ENCODE peak calls at places on chromosome 17, in six cellular contexts. S, Q, Z, A, J and R are unnamed samples.

GRCh38 chr17:31241116-31241515 is 55.9 kb downstream of the OMG start:
- DNase-seq in S (no peak), Q (no peak), Z (no peak), A (no peak), J (no peak), R (no peak)

GRCh38 chr17:30600830-30601494 is 123.8 kb downstream of the GOSR1 start:
- DNase-seq in S (peak; percentile 38), Q (peak; percentile 49), Z (no peak), A (no peak), J (peak; percentile 11), R (peak; percentile 33)

GRCh38 chr17:66025551-66025950 is 166.4 kb downstream of the CEP112 start:
- DNase-seq in S (no peak), Q (no peak), Z (no peak), A (no peak), J (peak; percentile 27), R (no peak)

GRCh38 chr17:4950757-4951204 is at the start of gene ENO3:
- DNase-seq in S (no peak), Q (peak; percentile 35), Z (no peak), A (peak; percentile 56), J (no peak), R (no peak)

GRCh38 chr17:44467108-44467507 is 36.1 kb downstream of the GPATCH8 start:
- DNase-seq in S (no peak), Q (no peak), Z (no peak), A (no peak), J (no peak), R (no peak)

GRCh38 chr17:266701-267656 is 85.5 kb upstream of the DOC2B start:
- DNase-seq in S (no peak), Q (no peak), Z (no peak), A (peak; percentile 48), J (no peak), R (no peak)

GRCh38 chr17:43772877-43773648 is 5.7 kb downstream of the DUSP3 start:
- DNase-seq in S (no peak), Q (no peak), Z (no peak), A (no peak), J (no peak), R (no peak)

GRCh38 chr17:76676629-76677028 is 33.1 kb upstream of the ST6GALNAC1 start:
- DNase-seq in S (no peak), Q (no peak), Z (no peak), A (no peak), J (no peak), R (no peak)

GRCh38 chr17:10120749-10121148 is 77.7 kb downstream of the GAS7 start:
- DNase-seq in S (no peak), Q (no peak), Z (peak; percentile 40), A (no peak), J (peak; percentile 69), R (no peak)

GRCh38 chr17:45222273-45222993 is 748 bp downstream of the FMNL1 start:
- DNase-seq in S (no peak), Q (peak; percentile 47), Z (peak; percentile 54), A (no peak), J (no peak), R (no peak)

GRCh38 chr17:20116683-20117309 is 107.6 kb downstream of the SPECC1 start:
- DNase-seq in S (no peak), Q (peak; percentile 67), Z (peak; percentile 51), A (no peak), J (peak; percentile 41), R (peak; percentile 55)

GRCh38 chr17:45293413-45294211 is 23.2 kb downstream of the MAP3K14 start:
- DNase-seq in S (peak; percentile 82), Q (peak; percentile 88), Z (no peak), A (peak; percentile 80), J (peak; percentile 91), R (peak; percentile 90)

GRCh38 chr17:2071421-2072281 is 16.7 kb downstream of the HIC1 start:
- DNase-seq in S (no peak), Q (no peak), Z (no peak), A (peak; percentile 82), J (peak; percentile 93), R (no peak)

GRCh38 chr17:17043668-17044226 is 1.5 kb downstream of the MPRIP start:
- DNase-seq in S (no peak), Q (peak; percentile 47), Z (no peak), A (no peak), J (peak; percentile 13), R (peak; percentile 35)

GRCh38 chr17:31158741-31159377 is 64.1 kb downstream of the NF1 start:
- DNase-seq in S (no peak), Q (no peak), Z (no peak), A (no peak), J (peak; percentile 9), R (peak; percentile 13)

GRCh38 chr17:57999010-57999495 is 8.0 kb downstream of the SRSF1 start:
- DNase-seq in S (no peak), Q (no peak), Z (no peak), A (no peak), J (no peak), R (no peak)
- H3K4me1 ChIP-seq in S (peaks cover 8% of the 10 kb centered on the region), Q (no peaks in the 10 kb centered on the region), Z (peaks cover 14% of the 10 kb centered on the region), A (peaks cover 60% of the 10 kb centered on the region), J (peaks cover 2% of the 10 kb centered on the region), R (no peaks in the 10 kb centered on the region)

GRCh38 chr17:39816272-39816671 is 47.8 kb downstream of the IKZF3 start:
- DNase-seq in S (no peak), Q (no peak), Z (no peak), A (no peak), J (no peak), R (no peak)
- H3K4me3 ChIP-seq in S (no peak overlapping the region), Q (no peak overlapping the region), Z (no peak overlapping the region), A (no peak overlapping the region), J (no peak overlapping the region), R (no peak overlapping the region)

GRCh38 chr17:64520359-64520758 is 13.6 kb downstream of the CEP95 start:
- DNase-seq in S (no peak), Q (no peak), Z (no peak), A (no peak), J (no peak), R (no peak)
- H3K27me3 ChIP-seq in S (no peaks in the 10 kb centered on the region), Q (no peaks in the 10 kb centered on the region), Z (no peaks in the 10 kb centered on the region), A (no peaks in the 10 kb centered on the region), J (no peaks in the 10 kb centered on the region), R (no peaks in the 10 kb centered on the region)

GRCh38 chr17:49739662-49740271 is 24.2 kb downstream of the FAM117A start:
- DNase-seq in S (peak; percentile 66), Q (peak; percentile 62), Z (peak; percentile 99), A (peak; percentile 84), J (peak; percentile 16), R (peak; percentile 63)
- H3K4me1 ChIP-seq in S (peaks cover 36% of the 10 kb centered on the region), Q (no peaks in the 10 kb centered on the region), Z (peaks cover 83% of the 10 kb centered on the region), A (peaks cover 78% of the 10 kb centered on the region), J (peaks cover 4% of the 10 kb centered on the region), R (no peaks in the 10 kb centered on the region)

GRCh38 chr17:35569405-35569804 is 8.8 kb upstream of the SLFN14 start:
- DNase-seq in S (no peak), Q (no peak), Z (no peak), A (no peak), J (no peak), R (no peak)

GRCh38 chr17:35568561-35568960 is 7.9 kb upstream of the SLFN14 start:
- DNase-seq in S (no peak), Q (peak; percentile 48), Z (no peak), A (no peak), J (peak; percentile 62), R (peak; percentile 71)

GRCh38 chr17:35566955-35567354 is 6.3 kb upstream of the SLFN14 start:
- DNase-seq in S (no peak), Q (no peak), Z (no peak), A (no peak), J (no peak), R (no peak)
- H3K4me3 ChIP-seq in S (no peak overlapping the region), Q (no peak overlapping the region), Z (no peak overlapping the region), A (peak overlapping the region; percentile 75), J (no peak overlapping the region), R (no peak overlapping the region)

GRCh38 chr17:57020208-57020607 is 42.3 kb downstream of the SCPEP1 start:
- DNase-seq in S (no peak), Q (no peak), Z (no peak), A (no peak), J (no peak), R (no peak)
- H3K27me3 ChIP-seq in S (no peaks in the 10 kb centered on the region), Q (no peaks in the 10 kb centered on the region), Z (no peaks in the 10 kb centered on the region), A (no peaks in the 10 kb centered on the region), J (no peaks in the 10 kb centered on the region), R (no peaks in the 10 kb centered on the region)

DNA sequence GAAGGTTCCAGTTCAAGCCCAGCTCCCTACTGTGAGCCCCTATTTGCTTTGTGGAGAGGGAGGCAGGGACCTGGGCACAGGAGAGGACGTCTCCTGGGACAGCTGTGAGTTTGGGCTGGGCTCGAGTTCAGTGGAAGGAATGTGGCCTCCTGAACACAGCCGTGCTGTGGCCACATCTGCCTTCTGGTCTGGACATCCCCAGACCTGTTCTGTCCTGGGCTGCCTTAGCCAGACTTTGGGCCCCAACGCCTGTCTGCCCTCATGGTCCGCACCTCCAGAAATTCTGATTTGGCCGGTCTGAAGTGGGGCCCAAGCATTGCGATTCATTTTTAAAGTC is 60.4 kb upstream of the LGALS9 start:
- DNase-seq in S (no peak), Q (no peak), Z (no peak), A (no peak), J (no peak), R (no peak)
- H3K4me1 ChIP-seq in S (peaks cover 3% of the 10 kb centered on the region), Q (peaks cover 51% of the 10 kb centered on the region), Z (peaks cover 4% of the 10 kb centered on the region), A (peaks cover 67% of the 10 kb centered on the region), J (peaks cover 60% of the 10 kb centered on the region), R (peaks cover 11% of the 10 kb centered on the region)

DNA sequence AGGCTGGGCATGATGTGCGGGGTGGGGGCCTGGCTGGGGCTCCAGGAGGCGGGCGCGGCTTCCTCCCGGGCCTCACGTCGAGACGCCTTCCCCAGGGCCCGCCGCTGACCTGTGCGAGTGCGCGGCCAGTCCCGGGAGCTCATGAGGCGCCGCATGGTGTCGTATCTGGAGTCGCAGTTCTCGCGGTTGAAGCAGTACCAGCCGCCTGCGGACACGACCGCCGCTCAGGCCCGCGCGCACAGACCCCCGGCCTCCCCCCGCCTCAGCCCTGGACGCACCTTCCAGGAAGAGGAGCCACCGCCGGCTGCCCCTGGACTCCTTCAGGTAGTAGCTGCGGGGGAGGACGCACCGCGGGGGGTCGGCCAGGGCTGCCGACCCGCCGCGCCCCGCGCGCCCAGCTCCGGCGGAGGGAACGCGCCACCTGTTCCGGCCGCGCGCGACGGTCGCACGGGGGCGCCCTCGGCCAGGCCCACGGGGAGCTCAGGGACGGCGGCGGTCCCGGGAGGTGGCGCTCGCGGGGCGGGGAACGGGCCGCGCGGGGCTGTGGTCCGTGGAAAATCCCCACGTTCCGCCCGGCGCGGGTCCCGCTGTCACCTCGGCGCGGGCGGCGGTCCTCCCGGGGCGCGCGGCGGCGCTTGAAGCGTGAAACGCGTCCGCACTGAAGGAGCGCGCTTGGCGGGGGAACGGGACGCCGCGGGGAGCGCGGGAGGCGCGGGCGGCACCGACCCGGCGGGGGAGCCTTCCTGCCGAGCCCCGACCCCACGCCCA is 1.4 kb downstream of the NOTUM start:
- DNase-seq in S (peak; percentile 68), Q (peak; percentile 63), Z (peak; percentile 79), A (peak; percentile 75), J (peak; percentile 24), R (peak; percentile 60)
- H3K4me3 ChIP-seq in S (peak overlapping the region; percentile 9), Q (peak overlapping the region; percentile 24), Z (peak overlapping the region; percentile 35), A (peak overlapping the region; percentile 64), J (peak overlapping the region; percentile 21), R (peak overlapping the region; percentile 43)

GRCh38 chr17:82081966-82082365 is 16.1 kb downstream of the FASN start:
- DNase-seq in S (no peak), Q (no peak), Z (peak; percentile 17), A (no peak), J (no peak), R (no peak)
- H3K27me3 ChIP-seq in S (no peaks in the 10 kb centered on the region), Q (no peaks in the 10 kb centered on the region), Z (no peaks in the 10 kb centered on the region), A (no peaks in the 10 kb centered on the region), J (no peaks in the 10 kb centered on the region), R (no peaks in the 10 kb centered on the region)